ENCODE peak calls at places on chromosomes 11 and 22, in five cellular contexts. Z is CD4-positive, CD25-positive, alpha-beta regulatory T cell; H is effector memory CD4-positive, alpha-beta T cell; B is brain microvascular endothelial cell; E is heart right ventricle. U is an unnamed sample.

GRCh38 chr11:69546735-69547370 is 65.4 kb downstream of the LINC01488 start:
- DNase-seq in B (no peak), H (no peak), E (no peak), Z (no peak), U (no peak)

GRCh38 chr11:35388054-35388453 is 31.3 kb downstream of the SLC1A2 start:
- DNase-seq in E (no peak), Z (no peak), H (no peak), B (no peak), U (no peak)

GRCh38 chr11:122998727-122999370 is 17.2 kb upstream of the BSX start:
- DNase-seq in B (no peak), E (no peak), H (no peak), Z (no peak), U (no peak)

GRCh38 chr11:65576867-65577755 is 1.3 kb downstream of the EHBP1L1 start:
- DNase-seq in E (peak; percentile 79), Z (no peak), B (no peak), H (peak; percentile 34), U (peak; percentile 65)

GRCh38 chr11:120168108-120168959 is 30.4 kb upstream of the TRIM29 start:
- DNase-seq in B (no peak), Z (no peak), E (no peak), H (no peak), U (no peak)

GRCh38 chr11:36210529-36210928 is 78.7 kb downstream of the COMMD9 start:
- DNase-seq in B (no peak), Z (no peak), E (no peak), H (no peak), U (no peak)

GRCh38 chr11:50075856-50076255 is 43.2 kb downstream of the OR4C45 start:
- DNase-seq in Z (no peak), E (no peak), B (no peak), H (no peak), U (no peak)

GRCh38 chr22:36175892-36176291 is 15.3 kb upstream of the APOL3 start:
- DNase-seq in B (no peak), H (no peak), E (no peak), Z (no peak), U (no peak)

GRCh38 chr11:107840120-107840479 is 18.5 kb downstream of the SLC35F2 start:
- DNase-seq in E (no peak), H (no peak), B (no peak), Z (no peak), U (no peak)

GRCh38 chr11:11816511-11817319 is 25.1 kb upstream of the USP47 start:
- DNase-seq in E (no peak), Z (no peak), B (no peak), H (no peak), U (no peak)

GRCh38 chr22:43849731-43850130 is 12.6 kb downstream of the SULT4A1 start:
- DNase-seq in H (no peak), B (no peak), E (no peak), Z (no peak), U (no peak)

GRCh38 chr11:911031-911889 is 650 bp upstream of the CHID1 start:
- DNase-seq in B (peak; percentile 59), H (no peak), Z (no peak), E (peak; percentile 41), U (peak; percentile 14)

GRCh38 chr11:69320756-69321741 is 27.1 kb downstream of the MYEOV start:
- DNase-seq in Z (no peak), B (no peak), H (no peak), E (no peak), U (no peak)

GRCh38 chr11:86591631-86592030 is 80.8 kb downstream of the ME3 start:
- DNase-seq in H (no peak), B (peak; percentile 66), E (no peak), Z (no peak), U (no peak)

GRCh38 chr11:111443640-111444039 is 64.6 kb upstream of the POU2AF1 start:
- DNase-seq in H (no peak), B (no peak), E (no peak), Z (no peak), U (no peak)
- H3K4me3 ChIP-seq in H (no peak overlapping the region), B (no peak overlapping the region), E (no peak overlapping the region), Z (no peak overlapping the region), U (no peak overlapping the region)

GRCh38 chr11:32427935-32428664 is 7.2 kb downstream of the WT1 start:
- DNase-seq in H (no peak), Z (no peak), B (no peak), E (no peak), U (no peak)
- H3K27me3 ChIP-seq in H (peaks cover 46% of the 10 kb centered on the region), Z (peaks cover 22% of the 10 kb centered on the region), B (peaks cover 81% of the 10 kb centered on the region), E (no peaks in the 10 kb centered on the region), U (peaks cover 9% of the 10 kb centered on the region)

GRCh38 chr11:3162410-3163240 is 2.5 kb downstream of the OSBPL5 start:
- DNase-seq in B (no peak), Z (no peak), E (no peak), H (no peak), U (peak; percentile 34)
- H3K4me3 ChIP-seq in B (no peak overlapping the region), Z (no peak overlapping the region), E (no peak overlapping the region), H (no peak overlapping the region), U (no peak overlapping the region)

GRCh38 chr11:130216591-130217132 is 57.1 kb downstream of the ST14 start:
- DNase-seq in Z (no peak), E (no peak), H (no peak), B (no peak), U (no peak)
- H3K27me3 ChIP-seq in Z (no peaks in the 10 kb centered on the region), E (no peaks in the 10 kb centered on the region), H (no peaks in the 10 kb centered on the region), B (peaks cover 31% of the 10 kb centered on the region), U (no peaks in the 10 kb centered on the region)

DNA sequence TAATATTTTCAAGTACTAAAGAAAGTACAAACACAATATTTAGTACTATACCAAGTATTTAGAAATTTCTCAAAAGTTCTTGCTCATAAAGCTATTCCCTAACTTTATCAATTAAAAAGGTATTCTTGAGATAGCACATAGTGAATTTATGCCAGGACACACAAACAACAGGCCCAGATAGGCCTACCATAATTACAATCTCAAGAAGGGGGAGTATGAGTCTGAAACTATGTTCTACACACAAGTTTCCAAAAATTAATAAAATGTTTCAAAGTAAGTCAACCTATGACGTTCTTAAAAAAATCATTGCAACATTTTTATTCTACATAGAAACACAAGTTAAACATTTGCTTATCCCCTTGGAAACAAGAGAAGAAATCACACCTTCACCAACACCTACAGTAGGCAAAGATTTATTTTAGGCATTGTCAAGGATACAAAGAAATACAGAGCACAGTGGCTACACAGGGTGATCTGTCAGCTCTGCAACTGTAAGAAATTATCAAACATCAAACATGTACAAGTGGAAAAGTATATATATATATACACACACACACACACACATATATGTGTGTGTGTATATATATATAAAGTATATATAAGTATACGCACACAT is 843.9 kb upstream of the CCDC90B start:
- DNase-seq in E (no peak), B (no peak), H (no peak), Z (no peak), U (no peak)
- H3K4me3 ChIP-seq in E (no peak overlapping the region), B (no peak overlapping the region), H (no peak overlapping the region), Z (no peak overlapping the region), U (no peak overlapping the region)

GRCh38 chr22:42347281-42347824 is 76.9 kb upstream of the TCF20 start:
- DNase-seq in H (no peak), Z (no peak), E (no peak), B (no peak), U (no peak)
- H3K27me3 ChIP-seq in H (no peaks in the 10 kb centered on the region), Z (no peaks in the 10 kb centered on the region), E (no peaks in the 10 kb centered on the region), B (no peaks in the 10 kb centered on the region), U (no peaks in the 10 kb centered on the region)

DNA sequence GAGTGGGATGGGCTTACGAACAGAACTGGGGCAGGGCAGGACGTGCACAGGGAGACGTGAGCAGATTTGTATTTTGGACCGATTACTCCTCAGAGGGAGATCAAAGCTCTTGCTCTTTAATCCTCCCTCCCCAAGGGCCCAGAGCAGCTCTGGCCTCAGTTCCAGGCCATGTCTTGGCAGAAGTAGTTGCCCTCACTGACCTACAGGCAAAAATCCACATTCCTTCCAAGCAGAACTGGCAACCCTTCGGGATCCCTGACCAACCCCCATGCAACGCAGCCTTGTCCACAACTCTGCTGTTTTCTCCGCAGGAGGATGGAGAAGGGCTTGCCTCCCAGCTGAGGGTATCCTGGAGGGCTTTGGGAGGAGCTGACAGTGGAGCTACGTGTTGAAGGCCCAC is 68.3 kb downstream of the PDE2A start:
- DNase-seq in B (no peak), H (no peak), Z (no peak), E (no peak), U (no peak)
- H3K4me3 ChIP-seq in B (no peak overlapping the region), H (no peak overlapping the region), Z (no peak overlapping the region), E (no peak overlapping the region), U (no peak overlapping the region)

GRCh38 chr22:22199634-22200033 is 45.0 kb upstream of the VPREB1 start:
- DNase-seq in Z (no peak), H (no peak), E (no peak), B (no peak), U (no peak)

GRCh38 chr22:22203048-22203971 is 41.3 kb upstream of the VPREB1 start:
- DNase-seq in B (no peak), E (no peak), Z (no peak), H (no peak), U (no peak)

GRCh38 chr22:22200569-22201184 is 43.9 kb upstream of the VPREB1 start:
- DNase-seq in H (no peak), Z (no peak), E (no peak), B (no peak), U (no peak)

GRCh38 chr22:22201185-22201924 is 43.2 kb upstream of the VPREB1 start:
- DNase-seq in H (no peak), E (no peak), B (no peak), Z (no peak), U (peak; percentile 18)

DNA sequence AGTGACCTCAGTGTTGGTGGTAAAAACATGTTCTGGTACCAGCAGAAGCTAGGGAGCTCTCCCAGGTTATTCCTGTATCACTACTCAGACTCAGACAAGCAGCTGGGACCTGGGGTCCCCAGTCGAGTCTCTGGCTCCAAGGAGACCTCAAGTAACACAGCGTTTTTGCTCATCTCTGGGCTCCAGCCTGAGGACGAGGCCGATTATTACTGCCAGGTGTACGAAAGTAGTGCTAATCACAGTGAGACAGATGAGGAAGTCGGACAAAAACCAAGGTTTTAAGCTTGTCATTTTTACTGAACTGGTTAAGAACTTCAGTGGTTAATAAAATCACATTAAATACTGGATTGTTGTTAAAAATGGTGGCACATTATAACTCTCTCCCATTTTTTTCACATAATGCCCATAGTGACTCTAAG is 42.7 kb upstream of the VPREB1 start:
- DNase-seq in B (no peak), Z (no peak), E (no peak), H (no peak), U (no peak)
- H3K27me3 ChIP-seq in B (peaks cover 49% of the 10 kb centered on the region), Z (no peaks in the 10 kb centered on the region), E (no peaks in the 10 kb centered on the region), H (no peaks in the 10 kb centered on the region), U (no peaks in the 10 kb centered on the region)

DNA sequence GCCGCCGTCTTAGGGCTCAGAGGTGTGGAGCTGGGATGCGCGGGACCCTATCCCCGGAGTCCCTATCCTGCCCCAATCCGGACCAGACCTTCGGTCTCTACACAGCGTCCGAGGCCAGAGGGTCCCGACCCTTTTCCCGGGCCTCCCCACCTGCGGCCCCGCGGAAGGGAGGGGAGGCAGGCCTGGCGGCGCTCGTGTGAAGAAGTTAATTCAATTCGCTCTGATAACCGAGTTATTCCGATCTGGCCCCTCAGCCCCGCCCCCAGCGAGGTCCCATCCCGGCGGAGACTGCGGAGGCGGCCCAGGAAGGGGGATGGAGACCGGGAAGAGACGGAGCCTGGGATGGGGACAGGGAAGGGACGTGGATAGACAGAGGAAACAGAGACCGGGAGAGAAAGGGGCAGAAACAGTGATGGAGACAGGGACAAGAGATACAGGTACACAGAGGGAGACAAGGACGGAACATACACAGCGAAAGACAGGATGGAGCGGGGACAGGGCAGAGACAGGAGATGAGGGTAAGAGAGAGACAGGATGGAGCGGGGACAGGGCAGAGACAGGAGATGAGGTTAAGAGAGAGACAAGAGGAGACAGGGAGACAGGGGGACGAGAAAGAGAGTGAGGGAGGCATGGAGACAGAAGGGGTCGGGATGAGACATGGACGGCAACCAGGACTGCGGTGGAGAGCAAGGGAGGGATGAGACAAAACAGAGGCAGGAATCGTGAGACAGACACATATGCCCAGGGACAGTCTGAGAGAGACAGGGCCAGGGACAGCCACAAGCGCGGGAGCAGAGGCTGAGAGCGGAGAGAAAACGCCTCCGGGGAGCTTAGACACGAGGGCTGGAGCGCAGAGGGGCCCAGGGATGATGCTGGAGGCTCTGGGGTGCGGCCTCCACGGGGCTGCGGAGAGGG is 598 bp upstream of the PHOX2A start:
- DNase-seq in B (no peak), Z (no peak), H (no peak), E (no peak), U (no peak)
- H3K4me3 ChIP-seq in B (peak overlapping the region; percentile 15), Z (no peak overlapping the region), H (no peak overlapping the region), E (no peak overlapping the region), U (no peak overlapping the region)